ENCODE peak calls at places on chromosomes 6 and 20, in four cellular contexts. Y, R, U and W are unnamed samples.

GRCh38 chr6:129073651-129074419 is 190.9 kb downstream of the LAMA2 start:
- DNase-seq in R (no peak), U (no peak), Y (no peak), W (no peak)

GRCh38 chr20:40741507-40742106 is 52.6 kb upstream of the MAFB start:
- DNase-seq in U (peak), Y (no peak), R (no peak), W (no peak)

GRCh38 chr20:9218412-9219001 is 149.6 kb downstream of the PLCB4 start:
- DNase-seq in Y (no peak), R (peak), U (no peak), W (no peak)

GRCh38 chr6:137160763-137161162 is 12.7 kb downstream of the IL22RA2 start:
- DNase-seq in U (no peak), Y (no peak), R (no peak), W (no peak)

GRCh38 chr20:32062776-32063170 is 10.7 kb downstream of the HCK start:
- DNase-seq in R (no peak), U (peak), Y (peak), W (no peak)

GRCh38 chr6:6659600-6660327 is 71.2 kb downstream of the LY86 start:
- DNase-seq in U (peak), Y (no peak), R (no peak), W (no peak)

GRCh38 chr6:90338409-90338808 is 41.8 kb upstream of the BACH2 start:
- DNase-seq in Y (no peak), R (no peak), U (no peak), W (no peak)

GRCh38 chr6:42831237-42831636 is 48.2 kb upstream of the RPL7L1 start:
- DNase-seq in Y (no peak), U (no peak), R (no peak), W (no peak)

GRCh38 chr20:45156728-45157127 is 18.0 kb upstream of the PI3 start:
- DNase-seq in Y (no peak), U (no peak), R (no peak), W (no peak)

GRCh38 chr20:1830240-1830639 is 65.0 kb upstream of the SIRPA start:
- DNase-seq in Y (peak), U (no peak), R (no peak), W (no peak)

GRCh38 chr6:166104107-166104506 is 63.5 kb downstream of the TBXT start:
- DNase-seq in U (no peak), Y (no peak), R (no peak), W (no peak)

GRCh38 chr6:52994031-52994788 is 874 bp downstream of the GSTA4 start:
- DNase-seq in U (no peak), Y (no peak), R (peak), W (no peak)

GRCh38 chr20:52655365-52655764 is 316.8 kb upstream of the TSHZ2 start:
- DNase-seq in U (no peak), Y (no peak), R (no peak), W (no peak)

GRCh38 chr6:13500264-13500663 is 12.9 kb upstream of the GFOD1 start:
- DNase-seq in R (no peak), Y (no peak), U (no peak), W (no peak)

GRCh38 chr20:25286917-25287316 is 39.0 kb downstream of the PYGB start:
- DNase-seq in Y (no peak), R (peak), U (no peak), W (no peak)

GRCh38 chr6:133697666-133698065 is 191.2 kb upstream of the TCF21 start:
- DNase-seq in U (no peak), Y (no peak), R (no peak), W (no peak)

GRCh38 chr20:49132995-49133451 is 55.1 kb downstream of the STAU1 start:
- DNase-seq in Y (no peak), R (peak), U (peak), W (no peak)

GRCh38 chr6:47698342-47698787 is at the start of gene ADGRF4:
- DNase-seq in U (no peak), R (peak), Y (no peak), W (no peak)

GRCh38 chr6:6085928-6086668 is 79.4 kb upstream of the NRN1 start:
- DNase-seq in R (no peak), U (no peak), Y (no peak), W (no peak)

GRCh38 chr20:59495894-59496510 is 108.3 kb upstream of the PHACTR3 start:
- DNase-seq in R (peak), Y (peak), U (peak), W (peak)

GRCh38 chr6:165181951-165182414 is 127.4 kb downstream of the C6orf118 start:
- DNase-seq in U (no peak), R (no peak), Y (no peak), W (no peak)

GRCh38 chr20:4451487-4451886 is 270.2 kb upstream of the PRND start:
- DNase-seq in R (no peak), Y (no peak), U (no peak), W (no peak)

GRCh38 chr20:50513169-50514034 is 3.2 kb downstream of the PTPN1 start:
- DNase-seq in U (no peak), Y (no peak), R (no peak), W (no peak)

GRCh38 chr6:162728177-162728571 is 400 bp downstream of the PACRG start:
- DNase-seq in R (peak), Y (no peak), U (no peak), W (no peak)

GRCh38 chr6:5659467-5659866 is 347.3 kb downstream of the NRN1 start:
- DNase-seq in R (no peak), Y (no peak), U (no peak), W (no peak)

GRCh38 chr6:87257565-87257964 is 64.8 kb upstream of the SMIM8 start:
- DNase-seq in Y (no peak), R (no peak), U (no peak), W (no peak)

GRCh38 chr20:25310921-25311728 is 63.2 kb downstream of the PYGB start:
- DNase-seq in R (no peak), U (no peak), Y (no peak), W (no peak)

GRCh38 chr6:30260036-30260504 is 46.9 kb upstream of the TRIM26 start:
- DNase-seq in R (no peak), U (peak), Y (no peak), W (no peak)

GRCh38 chr6:166258854-166259276 is 49.3 kb downstream of the PRR18 start:
- DNase-seq in Y (no peak), R (no peak), U (peak), W (no peak)

GRCh38 chr6:113414511-113414910 is 442.6 kb upstream of the MARCKS start:
- DNase-seq in R (peak), Y (no peak), U (no peak), W (no peak)

GRCh38 chr6:14921170-14921569 is 324.7 kb upstream of the JARID2 start:
- DNase-seq in R (peak), U (no peak), Y (peak), W (no peak)

GRCh38 chr20:7843613-7844012 is 96.6 kb downstream of the HAO1 start:
- DNase-seq in R (peak), Y (peak), U (no peak), W (no peak)

GRCh38 chr6:35352735-35353134 is 10.4 kb downstream of the PPARD start:
- DNase-seq in R (no peak), U (no peak), Y (no peak), W (no peak)

GRCh38 chr20:62802026-62802712 is 2.5 kb upstream of the OGFR start:
- DNase-seq in Y (no peak), U (no peak), R (no peak), W (no peak)

GRCh38 chr20:62805365-62805710 is 703 bp downstream of the OGFR start:
- DNase-seq in Y (no peak), U (peak), R (no peak), W (no peak)

GRCh38 chr20:62805711-62806382 is 1.2 kb downstream of the OGFR start:
- DNase-seq in Y (peak), U (no peak), R (no peak), W (no peak)

GRCh38 chr20:62804632-62805364 is at the start of gene OGFR:
- DNase-seq in U (peak), R (peak), Y (no peak), W (no peak)

DNA sequence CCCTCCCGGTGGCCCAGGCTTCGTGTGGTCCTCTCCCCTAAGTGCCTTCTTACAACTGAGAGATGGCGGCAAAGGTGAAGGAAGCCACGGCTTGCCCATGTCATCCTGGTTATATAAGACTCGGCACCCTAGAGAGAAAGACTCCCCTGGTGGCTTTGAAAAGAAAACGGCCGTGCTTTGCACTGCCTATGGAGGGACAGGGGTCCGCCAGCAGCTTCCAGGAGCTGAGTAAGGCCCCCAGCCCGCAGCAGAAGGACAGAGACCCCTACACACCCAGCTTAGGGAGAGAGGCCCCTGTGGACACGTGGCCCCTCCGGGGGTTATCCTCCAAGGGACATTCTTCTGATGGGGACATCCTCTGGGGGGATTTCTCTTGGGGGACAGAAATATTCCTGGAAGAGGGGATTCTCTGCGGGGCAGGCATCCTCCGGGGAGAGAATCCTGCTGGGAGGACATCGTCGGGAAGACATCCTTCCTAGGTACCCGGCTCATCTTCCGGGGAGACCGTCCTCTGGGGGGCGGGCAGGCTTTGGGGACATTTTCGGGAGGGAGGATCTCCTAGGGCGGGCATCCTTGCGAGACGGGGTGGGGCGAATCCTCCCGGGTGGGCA is 509 bp upstream of the OGFR start:
- DNase-seq in R (no peak), Y (no peak), U (no peak), W (no peak)
- TF ChIP-seq CTCF in R (no peak), Y (no peak), U (no peak), W (no peak)

DNA sequence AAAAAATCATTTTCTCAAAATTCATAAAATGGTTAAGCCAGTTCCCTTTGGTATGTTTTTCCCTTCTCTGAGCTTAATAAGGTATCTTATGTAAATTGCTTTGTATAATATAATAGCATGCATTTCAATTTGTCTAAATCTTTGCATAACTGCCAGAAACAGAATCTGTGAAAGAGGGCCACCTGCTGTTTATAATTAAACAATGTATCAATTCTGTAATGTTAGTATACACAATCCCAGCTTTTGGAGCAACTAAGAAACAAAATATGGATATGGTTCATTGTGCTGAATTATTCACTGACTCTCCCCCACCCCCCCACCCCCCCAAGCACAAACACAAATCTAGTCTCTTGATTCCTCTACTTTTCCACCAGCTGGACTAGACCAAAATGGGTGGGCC is 54.8 kb downstream of the GPX5 start:
- DNase-seq in U (no peak), Y (no peak), R (no peak), W (no peak)
- TF ChIP-seq CTCF in U (no peak), Y (no peak), R (no peak), W (no peak)

GRCh38 chr6:686528-686927 is 6.4 kb downstream of the EXOC2 start:
- DNase-seq in Y (no peak), U (no peak), R (no peak), W (no peak)
- TF ChIP-seq CTCF in Y (no peak), U (peak), R (peak), W (peak)

GRCh38 chr20:17612287-17612974 is 42.6 kb downstream of the DSTN start:
- DNase-seq in Y (peak), R (no peak), U (peak), W (peak)

GRCh38 chr20:17610566-17611289 is 40.9 kb downstream of the DSTN start:
- DNase-seq in U (peak), R (no peak), Y (peak), W (no peak)

GRCh38 chr20:17611290-17611539 is 41.3 kb downstream of the DSTN start:
- DNase-seq in Y (no peak), U (no peak), R (no peak), W (no peak)

GRCh38 chr20:17612975-17613327 is 43.1 kb downstream of the DSTN start:
- DNase-seq in U (peak), Y (no peak), R (no peak), W (no peak)

GRCh38 chr20:17611540-17612286 is 41.8 kb downstream of the DSTN start:
- DNase-seq in R (no peak), U (peak), Y (peak), W (peak)
- TF ChIP-seq CTCF in R (no peak), U (no peak), Y (no peak), W (peak)

GRCh38 chr6:38679668-38680067 is 23.3 kb downstream of the GLO1 start:
- DNase-seq in U (no peak), R (no peak), Y (no peak), W (no peak)
- TF ChIP-seq CTCF in U (no peak), R (no peak), Y (no peak), W (no peak)

DNA sequence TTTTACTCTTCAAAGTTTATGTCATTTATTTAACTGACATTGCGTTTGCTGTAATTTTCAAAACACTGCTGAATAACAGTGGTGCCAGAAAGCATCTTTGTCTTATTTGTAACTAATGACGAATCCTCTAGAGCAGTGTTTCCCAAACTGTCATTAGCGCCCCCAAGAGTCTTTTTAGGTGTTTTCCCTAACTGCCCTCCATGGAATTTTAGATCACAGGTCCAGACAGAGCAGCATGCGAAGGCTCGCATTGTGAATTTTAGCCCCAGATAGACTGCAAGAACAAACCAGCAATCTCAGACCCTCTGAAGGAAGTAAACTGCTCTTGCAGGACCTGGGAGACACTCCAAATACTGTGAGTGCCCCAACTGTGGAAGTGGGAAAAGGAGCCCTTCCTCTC is 2.3 kb upstream of the HUS1B start:
- DNase-seq in U (no peak), R (no peak), Y (no peak), W (no peak)
- TF ChIP-seq CTCF in U (no peak), R (no peak), Y (no peak), W (no peak)

DNA sequence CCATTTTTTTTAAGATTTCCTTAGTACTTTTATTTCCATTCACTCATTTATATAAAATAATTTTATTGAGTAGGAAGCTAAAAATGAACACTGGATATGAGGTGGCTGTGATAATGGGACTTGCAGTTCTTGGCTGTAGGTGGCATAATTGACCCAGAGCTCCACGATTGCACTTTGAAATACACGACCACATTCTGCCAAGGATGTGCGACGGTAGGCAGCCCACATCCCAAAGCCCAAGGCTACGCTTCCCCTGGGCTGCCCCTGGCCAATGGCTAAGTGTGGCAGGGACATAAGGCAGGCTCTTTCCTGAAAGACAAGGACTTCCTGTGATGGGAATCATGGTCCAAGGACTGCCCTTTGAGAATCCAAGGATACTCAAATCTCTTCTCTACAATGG is 43.7 kb upstream of the ADTRP start:
- DNase-seq in Y (no peak), U (no peak), R (no peak), W (no peak)
- TF ChIP-seq CTCF in Y (peak), U (no peak), R (no peak), W (no peak)

GRCh38 chr6:98039876-98040605 is 757.0 kb upstream of the MMS22L start:
- DNase-seq in R (no peak), U (no peak), Y (no peak), W (no peak)
- TF ChIP-seq CTCF in R (no peak), U (no peak), Y (peak), W (peak)

GRCh38 chr6:138830273-138830672 is 34.4 kb downstream of the ECT2L start:
- DNase-seq in R (no peak), U (no peak), Y (no peak), W (no peak)
- TF ChIP-seq CTCF in R (no peak), U (no peak), Y (no peak), W (no peak)